ENCODE peak calls at places on chromosomes 4 and X, in four cellular contexts. Q is ascending aorta; S is CD8-positive, alpha-beta memory T cell; I is stimulated activated CD4-positive, alpha-beta T cell treated with anti-CD3 and anti-CD28 coated beads, Interleukin-2, amount 100 ng/mL, for 24 hours. K is an unnamed sample.

GRCh38 chr4:109576462-109576861 is 16.4 kb downstream of the MCUB start:
- DNase-seq in Q (no peak), S (no peak), I (no peak), K (no peak)

GRCh38 chr4:87853108-87853507 is 20.3 kb downstream of the MEPE start:
- DNase-seq in Q (no peak), S (no peak), I (no peak), K (no peak)

GRCh38 chr4:162075691-162076090 is 88.1 kb downstream of the FSTL5 start:
- DNase-seq in Q (no peak), S (no peak), I (no peak), K (no peak)

GRCh38 chrX:102950908-102951866 is 14.1 kb downstream of the RAB40AL start:
- DNase-seq in Q (no peak), S (peak; percentile 33), I (peak; percentile 68), K (no peak)

GRCh38 chrX:152915541-152916241 is 17.8 kb downstream of the ZNF185 start:
- DNase-seq in Q (no peak), S (no peak), I (no peak), K (no peak)

GRCh38 chrX:39175418-39176057 is 374.3 kb downstream of the MID1IP1 start:
- DNase-seq in Q (no peak), S (no peak), I (no peak), K (no peak)

GRCh38 chr4:176780995-176781738 is 11.6 kb downstream of the VEGFC start:
- DNase-seq in Q (no peak), S (no peak), I (no peak), K (no peak)

GRCh38 chrX:9494806-9495205 is 29.9 kb downstream of the TBL1X start:
- DNase-seq in Q (no peak), S (no peak), I (no peak), K (no peak)

GRCh38 chrX:124087000-124087746 is 125.7 kb downstream of the STAG2 start:
- DNase-seq in Q (no peak), S (no peak), I (no peak), K (no peak)

GRCh38 chrX:119981286-119982070 is 37.9 kb upstream of the NKAP start:
- DNase-seq in Q (no peak), S (no peak), I (no peak), K (no peak)

GRCh38 chr4:146134761-146135160 is 40.8 kb upstream of the LSM6 start:
- DNase-seq in Q (no peak), S (no peak), I (no peak), K (no peak)

GRCh38 chr4:31111794-31112193 is 391.6 kb downstream of the PCDH7 start:
- DNase-seq in Q (no peak), S (no peak), I (no peak), K (no peak)

GRCh38 chrX:46611658-46612362 is 38.2 kb downstream of the CHST7 start:
- DNase-seq in Q (no peak), S (peak; percentile 61), I (no peak), K (no peak)

GRCh38 chr4:27148211-27148895 is 287.7 kb downstream of the STIM2 start:
- DNase-seq in Q (no peak), S (no peak), I (no peak), K (no peak)

GRCh38 chrX:30973784-30974427 is 84.9 kb upstream of the TAB3 start:
- DNase-seq in Q (no peak), S (no peak), I (no peak), K (no peak)

GRCh38 chr4:120685756-120686278 is 236.7 kb downstream of the PRDM5 start:
- DNase-seq in Q (no peak), S (no peak), I (no peak), K (no peak)

GRCh38 chr4:81685105-81685504 is 213.4 kb upstream of the RASGEF1B start:
- DNase-seq in Q (no peak), S (no peak), I (no peak), K (no peak)

GRCh38 chr4:29277381-29277780 is 1442.8 kb upstream of the PCDH7 start:
- DNase-seq in Q (no peak), S (no peak), I (no peak), K (no peak)

GRCh38 chr4:36274158-36274557 is 7.3 kb upstream of the DTHD1 start:
- DNase-seq in Q (no peak), S (no peak), I (no peak), K (no peak)

GRCh38 chr4:86613734-86614133 is 19.6 kb downstream of the PTPN13 start:
- DNase-seq in Q (no peak), S (no peak), I (no peak), K (no peak)

GRCh38 chr4:25814323-25814722 is 48.5 kb downstream of the SEL1L3 start:
- DNase-seq in Q (peak; percentile 56), S (no peak), I (no peak), K (peak; percentile 19)

GRCh38 chrX:131792789-131793462 is 230.2 kb upstream of the STK26 start:
- DNase-seq in Q (peak; percentile 58), S (peak; percentile 87), I (no peak), K (no peak)

GRCh38 chrX:118171354-118171753 is 54.7 kb upstream of the KLHL13 start:
- DNase-seq in Q (no peak), S (no peak), I (no peak), K (no peak)

GRCh38 chr4:20252656-20253271 is 1.1 kb downstream of the SLIT2 start:
- DNase-seq in Q (no peak), S (no peak), I (no peak), K (no peak)

GRCh38 chr4:13430834-13431568 is 53.1 kb downstream of the RAB28 start:
- DNase-seq in Q (no peak), S (no peak), I (no peak), K (no peak)

GRCh38 chr4:154595807-154596206 is 5.3 kb upstream of the FGA start:
- DNase-seq in Q (no peak), S (no peak), I (no peak), K (no peak)

GRCh38 chrX:44529315-44529714 is 13.3 kb downstream of the FUNDC1 start:
- DNase-seq in Q (no peak), S (no peak), I (no peak), K (no peak)

GRCh38 chr4:77473509-77473908 is 132.1 kb upstream of the CXCL13 start:
- DNase-seq in Q (no peak), S (no peak), I (no peak), K (no peak)

GRCh38 chr4:40425799-40426574 is 90.9 kb downstream of the CHRNA9 start:
- DNase-seq in Q (no peak), S (no peak), I (no peak), K (no peak)

GRCh38 chr4:24923550-24923949 is 10.7 kb upstream of the CCDC149 start:
- DNase-seq in Q (no peak), S (no peak), I (no peak), K (no peak)

GRCh38 chr4:99945718-99946345 is 586 bp downstream of the DNAJB14 start:
- DNase-seq in Q (no peak), S (no peak), I (no peak), K (no peak)

GRCh38 chrX:155028192-155028591 is 1.5 kb downstream of the FUNDC2 start:
- DNase-seq in Q (no peak), S (no peak), I (no peak), K (no peak)

GRCh38 chr4:88797725-88798124 is 100.1 kb upstream of the NAP1L5 start:
- DNase-seq in Q (no peak), S (no peak), I (no peak), K (no peak)

GRCh38 chr4:173485164-173485563 is 44.9 kb downstream of the HAND2 start:
- DNase-seq in Q (no peak), S (no peak), I (no peak), K (no peak)

GRCh38 chr4:105145913-105146285 is 777 bp upstream of the TET2 start:
- DNase-seq in Q (no peak), S (peak; percentile 41), I (peak; percentile 49), K (no peak)

K was measured in thoracic aorta.